ENCODE peak calls at places on chromosomes 3 and 15, in four cellular contexts. T is tibial nerve, B is K562, Z is sigmoid colon. L is an unnamed sample. For H3K4me1, the result is how much of the 10 kb centered on the place peaks cover.

GRCh38 chr15:51401872-51402517 is 60.5 kb downstream of the GLDN start:
- DNase-seq in T (no peak), B (peak), Z (no peak), L (peak)

GRCh38 chr15:27902680-27903385 is 196.3 kb downstream of the OCA2 start:
- DNase-seq in T (no peak), B (no peak), Z (no peak), L (no peak)

GRCh38 chr3:52357151-52358080 is 41.3 kb downstream of the DNAH1 start:
- DNase-seq in T (no peak), B (no peak), Z (no peak), L (no peak)

GRCh38 chr3:106913966-106914365 is 463.3 kb upstream of the CCDC54 start:
- DNase-seq in T (no peak), B (no peak), Z (no peak), L (no peak)

GRCh38 chr15:43253431-43254403 is 13.0 kb downstream of the TGM5 start:
- DNase-seq in T (no peak), B (no peak), Z (no peak), L (peak)

GRCh38 chr3:52195823-52196331 is 2.1 kb upstream of the ALAS1 start:
- DNase-seq in T (no peak), B (no peak), Z (no peak), L (peak)

GRCh38 chr15:58434334-58434888 is 2.6 kb downstream of the LIPC start:
- DNase-seq in T (no peak), B (no peak), Z (no peak), L (no peak)

GRCh38 chr3:149964296-149964695 is 6.4 kb downstream of the PFN2 start:
- DNase-seq in T (no peak), B (no peak), Z (no peak), L (no peak)

GRCh38 chr15:60941448-60941847 is 287.7 kb downstream of the RORA start:
- DNase-seq in T (no peak), B (no peak), Z (no peak), L (no peak)

GRCh38 chr3:195248281-195248680 is 22.7 kb downstream of the XXYLT1 start:
- DNase-seq in T (no peak), B (no peak), Z (no peak), L (no peak)

GRCh38 chr3:153090973-153091372 is 71.1 kb upstream of the RAP2B start:
- DNase-seq in T (no peak), B (no peak), Z (no peak), L (no peak)

GRCh38 chr3:57151021-57151449 is 14.1 kb downstream of the IL17RD start:
- DNase-seq in T (no peak), B (no peak), Z (no peak), L (no peak)

GRCh38 chr15:91515188-91515754 is 338.2 kb upstream of the SLCO3A1 start:
- DNase-seq in T (no peak), B (no peak), Z (peak), L (no peak)

GRCh38 chr3:113673593-113673992 is 22.8 kb downstream of the USF3 start:
- DNase-seq in T (no peak), B (no peak), Z (no peak), L (no peak)

GRCh38 chr3:126835472-126836219 is 131.6 kb downstream of the CHCHD6 start:
- DNase-seq in T (no peak), B (peak), Z (peak), L (no peak)

GRCh38 chr15:70415330-70415884 is 317.7 kb upstream of the TLE3 start:
- DNase-seq in T (no peak), B (no peak), Z (no peak), L (peak)

GRCh38 chr15:50906954-50907865 is 1.3 kb upstream of the AP4E1 start:
- DNase-seq in T (no peak), B (peak), Z (no peak), L (peak)

GRCh38 chr3:156749244-156749643 is 74.9 kb downstream of the TIPARP start:
- DNase-seq in T (no peak), B (no peak), Z (no peak), L (no peak)

GRCh38 chr3:172065534-172065933 is 26.2 kb downstream of the FNDC3B start:
- DNase-seq in T (no peak), B (peak), Z (no peak), L (peak)

GRCh38 chr3:9780451-9780797 is 10.7 kb upstream of the CAMK1 start:
- DNase-seq in T (no peak), B (no peak), Z (no peak), L (no peak)

GRCh38 chr3:54053201-54053600 is 69.2 kb upstream of the CACNA2D3 start:
- DNase-seq in T (no peak), B (no peak), Z (no peak), L (no peak)

GRCh38 chr15:39616731-39617455 is 36.0 kb downstream of the THBS1 start:
- DNase-seq in T (no peak), B (no peak), Z (no peak), L (no peak)

GRCh38 chr15:57565326-57565725 is 26.4 kb upstream of the MYZAP start:
- DNase-seq in T (no peak), B (no peak), Z (no peak), L (peak)

GRCh38 chr3:156536524-156537316 is 18.2 kb downstream of the SSR3 start:
- DNase-seq in T (no peak), B (no peak), Z (no peak), L (no peak)

GRCh38 chr3:2517479-2518188 is 419.0 kb downstream of the CNTN4 start:
- DNase-seq in T (no peak), B (no peak), Z (no peak), L (no peak)

GRCh38 chr3:46883252-46884185 is 6.0 kb downstream of the PTH1R start:
- DNase-seq in T (no peak), B (peak), Z (no peak), L (no peak)

GRCh38 chr15:74418575-74419338 is 15.0 kb downstream of the SEMA7A start:
- DNase-seq in T (no peak), B (no peak), Z (no peak), L (no peak)

GRCh38 chr15:40506964-40507571 is 36.3 kb downstream of the CHST14 start:
- DNase-seq in T (peak), B (peak), Z (peak), L (peak)

GRCh38 chr3:12893872-12894271 is 52.5 kb upstream of the RPL32 start:
- DNase-seq in T (no peak), B (no peak), Z (no peak), L (no peak)

GRCh38 chr3:71039332-71039731 is 544.2 kb downstream of the FOXP1 start:
- DNase-seq in T (no peak), B (no peak), Z (no peak), L (no peak)

GRCh38 chr3:132378-132777 is 64.2 kb upstream of the CHL1 start:
- DNase-seq in T (no peak), B (no peak), Z (no peak), L (no peak)

GRCh38 chr3:94494992-94495391 is 432.1 kb downstream of the NSUN3 start:
- DNase-seq in T (no peak), B (no peak), Z (no peak), L (no peak)

GRCh38 chr15:63495780-63496179 is 8.6 kb upstream of the USP3 start:
- DNase-seq in T (no peak), B (no peak), Z (no peak), L (no peak)

GRCh38 chr15:63498815-63499549 is 5.4 kb upstream of the USP3 start:
- DNase-seq in T (no peak), B (no peak), Z (no peak), L (no peak)

GRCh38 chr15:63495343-63495742 is 9.1 kb upstream of the USP3 start:
- DNase-seq in T (no peak), B (no peak), Z (no peak), L (no peak)

GRCh38 chr15:63499611-63500010 is 4.8 kb upstream of the USP3 start:
- DNase-seq in T (no peak), B (no peak), Z (no peak), L (no peak)

DNA sequence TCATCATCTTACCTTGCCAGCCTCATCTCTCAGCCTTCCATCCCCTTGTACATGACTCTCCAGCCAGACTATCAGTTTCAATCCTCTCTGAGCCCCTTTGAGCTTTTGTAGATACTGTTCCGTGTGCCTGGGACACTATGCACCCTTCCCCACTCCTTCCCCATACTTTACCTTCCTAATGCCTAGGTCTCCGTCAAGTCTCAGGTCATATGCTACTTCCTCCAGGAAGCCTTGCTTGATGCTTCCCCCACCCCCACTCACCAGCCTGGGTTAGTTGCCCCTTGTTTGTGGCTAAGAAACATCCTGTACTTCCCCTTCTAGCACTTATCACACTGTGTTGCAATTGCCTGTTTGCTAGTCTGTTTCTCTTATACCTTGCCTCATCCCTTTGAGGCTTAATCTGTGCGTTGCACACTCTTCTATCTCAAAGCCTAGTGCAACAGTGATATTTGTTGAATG is 6.7 kb upstream of the USP3 start:
- DNase-seq in T (no peak), B (no peak), Z (no peak), L (peak)
- H3K4me1 ChIP-seq in T (under half), B (under half), Z (under half), L (half or more)

GRCh38 chr3:50503947-50504346 is 513 bp upstream of the CACNA2D2 start:
- DNase-seq in T (no peak), B (no peak), Z (no peak), L (no peak)

GRCh38 chr3:50502225-50502583 is 1.2 kb downstream of the CACNA2D2 start:
- DNase-seq in T (no peak), B (no peak), Z (no peak), L (no peak)

GRCh38 chr3:50502584-50503423 is 630 bp downstream of the CACNA2D2 start:
- DNase-seq in T (no peak), B (no peak), Z (no peak), L (no peak)

GRCh38 chr3:50504681-50505080 is 1.2 kb upstream of the CACNA2D2 start:
- DNase-seq in T (no peak), B (no peak), Z (no peak), L (no peak)

DNA sequence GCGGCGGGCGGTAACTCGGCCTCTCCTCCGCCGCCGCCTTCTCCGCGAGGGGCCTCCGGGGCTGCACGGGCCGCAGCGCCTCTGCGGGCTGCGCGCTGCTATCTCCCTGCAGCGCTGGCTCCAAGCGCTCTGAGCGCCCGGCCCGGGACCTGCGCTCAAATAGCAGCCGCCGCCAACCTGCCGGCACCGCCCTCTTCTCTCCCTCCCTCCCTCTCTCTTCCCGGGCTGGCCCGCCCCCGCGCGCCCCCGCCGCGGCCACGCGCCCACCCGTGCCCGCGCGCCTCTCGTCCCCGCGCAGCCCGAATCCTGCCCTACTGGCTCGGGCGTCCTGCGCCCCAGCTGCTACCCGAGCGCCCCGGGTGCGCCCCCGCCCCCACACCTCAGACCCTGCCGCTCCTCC is at the start of gene CACNA2D2:
- DNase-seq in T (no peak), B (peak), Z (peak), L (peak)
- TF ChIP-seq CTCF in T (no peak), B (peak), Z (no peak), L (no peak)

GRCh38 chr15:101022876-101023275 is 103.7 kb downstream of the LRRK1 start:
- DNase-seq in T (no peak), B (no peak), Z (peak), L (no peak)
- TF ChIP-seq EP300 in T (no peak), B (no peak), Z (no peak), L (no peak)

GRCh38 chr15:77489647-77490046 is 69.0 kb downstream of the HMG20A start:
- DNase-seq in T (no peak), B (no peak), Z (no peak), L (no peak)
- H3K4me1 ChIP-seq in T (under half), B (under half), Z (under half), L (under half)

DNA sequence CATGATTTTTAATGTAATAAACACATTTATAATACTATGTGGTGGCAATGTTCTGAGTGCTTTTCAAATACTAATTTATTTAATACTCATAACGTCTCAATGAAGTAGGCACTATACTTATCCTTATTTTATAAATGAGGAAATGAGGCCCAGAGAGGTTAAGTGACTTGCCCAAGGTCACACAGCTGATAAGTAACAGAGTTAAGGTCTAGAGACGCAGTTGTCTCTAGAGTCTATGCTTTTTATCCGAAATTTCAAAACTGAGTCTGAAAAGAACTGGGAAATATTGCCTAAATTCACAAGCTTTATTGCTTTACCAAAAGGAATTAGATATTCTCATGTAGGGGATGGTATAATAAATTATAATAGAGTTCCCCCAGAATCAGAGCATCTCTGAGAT is 31.4 kb upstream of the MAGEF1 start:
- DNase-seq in T (no peak), B (no peak), Z (no peak), L (no peak)
- TF ChIP-seq CTCF in T (no peak), B (no peak), Z (no peak), L (no peak)

DNA sequence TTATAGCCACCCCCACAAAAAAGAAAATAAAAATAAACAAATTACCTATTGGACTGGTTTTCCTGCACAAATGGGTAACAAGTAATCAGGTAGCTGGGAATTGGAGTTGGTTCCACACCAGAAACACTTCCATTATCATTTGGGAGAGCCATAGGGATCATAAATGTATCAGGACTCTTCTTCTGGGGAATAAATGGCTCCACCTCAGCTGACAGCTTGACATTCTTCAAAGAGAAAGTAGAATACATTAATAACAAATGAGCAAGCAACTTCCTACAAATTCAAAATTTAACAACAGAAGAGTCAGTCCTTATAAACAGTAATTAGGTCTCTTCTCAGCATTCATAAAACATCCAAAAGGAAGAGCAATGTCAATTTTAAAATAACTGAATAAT is 8.7 kb downstream of the SECISBP2L start:
- DNase-seq in T (no peak), B (no peak), Z (no peak), L (no peak)
- TF ChIP-seq EP300 in T (no peak), B (no peak), Z (no peak), L (no peak)

GRCh38 chr3:39106281-39107055 is 959 bp downstream of the GORASP1 start:
- DNase-seq in T (no peak), B (peak), Z (no peak), L (no peak)
- H3K4me1 ChIP-seq in T (under half), B (under half), Z (under half), L (under half)